ENCODE peak calls at places on chromosomes 11 and 22, in four cellular contexts. G is cardiac muscle cell, Q is tibial nerve, A is RWPE1. Y is an unnamed sample.

GRCh38 chr11:1791912-1792311 is 28.2 kb upstream of the CTSD start:
- DNase-seq in G (no peak), Q (no peak), A (no peak), Y (no peak)

GRCh38 chr11:110833033-110833484 is 120.8 kb upstream of the ARHGAP20 start:
- DNase-seq in G (peak; percentile 55), Q (no peak), A (peak; percentile 23), Y (no peak)

GRCh38 chr11:42536961-42537360 is 774.8 kb upstream of the API5 start:
- DNase-seq in G (no peak), Q (no peak), A (no peak), Y (no peak)

GRCh38 chr11:6737872-6738466 is 33.8 kb downstream of the OR2AG2 start:
- DNase-seq in G (peak; percentile 54), Q (no peak), A (peak; percentile 45), Y (no peak)

GRCh38 chr11:111555255-111555654 is 14.7 kb downstream of the LAYN start:
- DNase-seq in G (no peak), Q (no peak), A (peak; percentile 51), Y (no peak)

GRCh38 chr11:65793625-65794400 is 7.0 kb downstream of the OVOL1 start:
- DNase-seq in G (no peak), Q (no peak), A (no peak), Y (no peak)

GRCh38 chr11:126722956-126723664 is 277.5 kb downstream of the KIRREL3 start:
- DNase-seq in G (no peak), Q (no peak), A (no peak), Y (no peak)

GRCh38 chr11:23997356-23997755 is 499.5 kb upstream of the LUZP2 start:
- DNase-seq in G (no peak), Q (no peak), A (no peak), Y (no peak)

GRCh38 chr11:61725632-61726280 is 26.7 kb upstream of the MYRF start:
- DNase-seq in G (peak; percentile 18), Q (no peak), A (no peak), Y (no peak)

GRCh38 chr11:125267548-125267947 is 103.0 kb downstream of the PKNOX2 start:
- DNase-seq in G (no peak), Q (no peak), A (no peak), Y (no peak)

GRCh38 chr11:44701276-44701675 is 25.5 kb upstream of the TSPAN18 start:
- DNase-seq in G (peak; percentile 47), Q (no peak), A (no peak), Y (no peak)

GRCh38 chr11:117197516-117198456 is 1.4 kb upstream of the TAGLN start:
- DNase-seq in G (peak; percentile 79), Q (no peak), A (no peak), Y (no peak)

GRCh38 chr11:89275966-89276365 is 98.3 kb downstream of the TYR start:
- DNase-seq in G (no peak), Q (no peak), A (no peak), Y (no peak)

GRCh38 chr22:23068832-23069385 is 1.4 kb upstream of the GNAZ start:
- DNase-seq in G (no peak), Q (peak; percentile 11), A (no peak), Y (no peak)

GRCh38 chr22:42805016-42805997 is 51.8 kb downstream of the ARFGAP3 start:
- DNase-seq in G (no peak), Q (no peak), A (peak; percentile 20), Y (peak; percentile 27)

GRCh38 chr22:41231369-41231768 is 9.4 kb downstream of the CHADL start:
- DNase-seq in G (no peak), Q (no peak), A (no peak), Y (no peak)

GRCh38 chr11:119484741-119485605 is 62.0 kb upstream of the THY1 start:
- DNase-seq in G (no peak), Q (no peak), A (no peak), Y (no peak)

GRCh38 chr11:130514316-130514715 is 65.9 kb downstream of the ADAMTS15 start:
- DNase-seq in G (peak; percentile 73), Q (no peak), A (no peak), Y (no peak)

GRCh38 chr22:39136317-39136716 is 16.2 kb downstream of the CBX7 start:
- DNase-seq in G (no peak), Q (no peak), A (no peak), Y (no peak)

GRCh38 chr11:116506446-116506845 is 266.3 kb downstream of the BUD13 start:
- DNase-seq in G (no peak), Q (no peak), A (no peak), Y (peak; percentile 16)

GRCh38 chr11:70108250-70108649 is 30.1 kb downstream of the ANO1 start:
- DNase-seq in G (peak; percentile 7), Q (no peak), A (no peak), Y (no peak)

GRCh38 chr11:73359930-73360742 is 16.1 kb upstream of the RELT start:
- DNase-seq in G (peak; percentile 57), Q (no peak), A (peak; percentile 30), Y (no peak)

GRCh38 chr22:24161909-24162308 is 19.4 kb upstream of the SUSD2 start:
- DNase-seq in G (no peak), Q (no peak), A (no peak), Y (no peak)

GRCh38 chr11:111259871-111260270 is 14.3 kb downstream of the POU2AF2 start:
- DNase-seq in G (no peak), Q (no peak), A (no peak), Y (no peak)

GRCh38 chr11:71247551-71248250 is 4.7 kb downstream of the SHANK2 start:
- DNase-seq in G (no peak), Q (no peak), A (no peak), Y (no peak)

GRCh38 chr11:34890812-34891211 is 25.4 kb downstream of the APIP start:
- DNase-seq in G (peak; percentile 73), Q (no peak), A (peak; percentile 34), Y (no peak)

GRCh38 chr11:12329169-12329568 is 48.2 kb upstream of the PARVA start:
- DNase-seq in G (no peak), Q (no peak), A (no peak), Y (no peak)

GRCh38 chr11:36375348-36376314 is 79.5 kb downstream of the PRR5L start:
- DNase-seq in G (no peak), Q (no peak), A (no peak), Y (no peak)

GRCh38 chr22:48241658-48242057 is 1479.2 kb downstream of the TBC1D22A start:
- DNase-seq in G (no peak), Q (no peak), A (no peak), Y (no peak)

GRCh38 chr11:97072420-97072819 is 682.6 kb downstream of the JRKL start:
- DNase-seq in G (no peak), Q (no peak), A (no peak), Y (no peak)

GRCh38 chr22:17665884-17666283 is 27.3 kb downstream of the BCL2L13 start:
- DNase-seq in G (peak; percentile 47), Q (no peak), A (no peak), Y (no peak)

GRCh38 chr11:33804471-33804870 is 30.2 kb upstream of the FBXO3 start:
- DNase-seq in G (no peak), Q (no peak), A (no peak), Y (no peak)
- TF ChIP-seq CTCF in G (no peak), Q (no peak), A (no peak), Y (no peak)

GRCh38 chr11:7904910-7905309 is 26.2 kb downstream of the OR10A6 start:
- DNase-seq in G (no peak), Q (no peak), A (no peak), Y (no peak)
- TF ChIP-seq CTCF in G (no peak), Q (no peak), A (no peak), Y (no peak)

DNA sequence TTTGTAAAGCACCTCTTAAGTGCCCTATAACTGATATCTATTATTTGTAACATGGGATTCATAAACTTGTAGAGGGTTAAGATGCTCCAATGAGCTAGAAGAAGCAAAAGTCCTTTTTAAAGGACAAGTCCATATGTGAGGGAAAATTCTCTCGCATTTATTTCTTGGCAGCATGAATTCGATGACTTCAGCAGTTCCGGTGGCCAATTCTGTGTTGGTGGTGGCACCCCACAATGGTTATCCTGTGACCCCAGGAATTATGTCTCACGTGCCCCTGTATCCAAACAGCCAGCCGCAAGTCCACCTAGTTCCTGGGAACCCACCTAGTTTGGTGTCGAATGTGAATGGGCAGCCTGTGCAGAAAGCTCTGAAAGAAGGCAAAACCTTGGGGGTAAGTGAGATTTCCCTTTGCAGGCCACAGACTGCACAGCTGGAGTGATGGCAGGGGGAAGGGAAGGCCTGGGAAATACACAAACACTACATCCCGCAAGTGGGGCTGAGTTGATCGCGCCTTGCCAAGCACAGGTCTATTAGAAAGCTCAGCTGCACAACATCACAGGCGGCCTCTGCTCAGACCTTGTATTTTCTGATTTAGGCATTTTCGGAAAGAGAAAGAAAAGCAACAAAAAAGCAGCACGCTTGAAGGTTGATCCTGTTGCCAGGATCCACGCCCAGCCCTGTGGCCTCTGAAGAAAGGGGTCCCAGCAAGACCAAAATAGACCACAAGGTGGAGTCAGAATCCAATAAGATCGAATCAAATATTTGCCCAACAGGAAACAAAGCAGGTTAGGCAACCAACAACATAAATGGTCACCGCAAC is 1.5 kb downstream of the MS4A8 start:
- DNase-seq in G (peak; percentile 7), Q (no peak), A (peak; percentile 33), Y (no peak)
- TF ChIP-seq CTCF in G (peak; percentile 28), Q (no peak), A (peak; percentile 18), Y (peak; percentile 59)

GRCh38 chr11:15865212-15865987 is 490.9 kb downstream of the SOX6 start:
- DNase-seq in G (no peak), Q (no peak), A (peak; percentile 74), Y (no peak)

GRCh38 chr11:15871904-15872303 is 484.4 kb downstream of the SOX6 start:
- DNase-seq in G (no peak), Q (no peak), A (no peak), Y (no peak)

GRCh38 chr11:15863411-15863810 is 492.9 kb downstream of the SOX6 start:
- DNase-seq in G (no peak), Q (no peak), A (no peak), Y (no peak)

GRCh38 chr11:15864021-15864805 is 492.1 kb downstream of the SOX6 start:
- DNase-seq in G (no peak), Q (no peak), A (no peak), Y (no peak)

DNA sequence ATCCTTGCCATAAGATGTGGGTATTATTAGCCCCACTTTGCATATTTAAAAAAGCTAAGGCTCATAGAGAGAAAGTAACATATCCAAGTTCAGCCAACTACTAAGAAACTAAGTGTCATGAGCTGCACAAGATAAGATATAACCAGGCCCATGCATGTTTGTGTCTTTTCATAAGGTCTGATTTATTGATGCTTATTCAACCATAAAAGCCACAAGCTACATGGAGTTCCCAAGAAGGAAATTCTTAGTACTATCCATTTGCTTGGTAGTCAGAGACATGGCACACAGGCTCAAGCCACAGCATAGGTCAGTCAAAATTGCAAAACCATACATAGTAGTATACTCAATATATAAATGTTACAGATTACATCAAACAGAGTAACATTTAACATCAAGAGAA is 488.5 kb downstream of the SOX6 start:
- DNase-seq in G (no peak), Q (no peak), A (no peak), Y (no peak)
- TF ChIP-seq CTCF in G (no peak), Q (no peak), A (no peak), Y (no peak)

DNA sequence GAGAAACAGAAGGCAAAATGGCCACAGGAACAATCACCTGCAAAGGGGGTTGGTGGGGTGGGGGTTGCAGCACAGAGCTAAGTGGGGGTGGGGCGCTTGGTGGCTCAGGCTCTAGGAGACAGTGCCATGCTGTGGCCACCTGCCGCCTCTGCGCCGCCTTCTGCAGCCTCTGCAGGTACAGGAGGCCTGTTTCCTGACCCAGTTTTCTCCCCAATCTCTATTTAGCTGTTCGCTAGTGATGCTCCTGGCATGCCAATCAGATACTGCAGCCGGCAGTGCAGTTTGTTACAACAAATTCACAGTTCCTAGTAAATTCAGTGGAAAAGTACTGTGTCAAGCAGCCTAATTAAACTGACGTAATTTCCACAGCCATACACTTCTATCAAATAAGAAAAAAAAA is 106.4 kb downstream of the SERGEF start:
- DNase-seq in G (no peak), Q (no peak), A (no peak), Y (no peak)
- TF ChIP-seq CTCF in G (no peak), Q (no peak), A (no peak), Y (no peak)

GRCh38 chr11:67484847-67485311 is 2.1 kb downstream of the AIP start:
- DNase-seq in G (no peak), Q (no peak), A (no peak), Y (no peak)
- TF ChIP-seq CTCF in G (no peak), Q (no peak), A (no peak), Y (no peak)